ENCODE peak calls at places on chromosomes 2 and 18, in six cellular contexts. F is IMR-90, X is neuronal stem cell, W is H1, Z is H9, Y is mesenchymal stem cell. U is an unnamed sample.

GRCh38 chr2:85175369-85176299 is 42.4 kb downstream of the TCF7L1 start:
- DNase-seq in F (peak; percentile 81), X (no peak), W (no peak), Z (no peak), Y (peak; percentile 32), U (peak; percentile 84)

GRCh38 chr2:112433932-112434730 is 686 bp upstream of the RGPD8 start:
- DNase-seq in F (no peak), X (no peak), W (no peak), Z (peak; percentile 35), Y (no peak), U (no peak)

GRCh38 chr2:176985871-176986270 is 226.7 kb upstream of the HNRNPA3 start:
- DNase-seq in F (no peak), X (no peak), W (no peak), Z (no peak), Y (no peak), U (no peak)

GRCh38 chr2:229927817-229928321 is 5.6 kb downstream of the FBXO36 start:
- DNase-seq in F (peak; percentile 71), X (no peak), W (no peak), Z (no peak), Y (peak; percentile 43), U (no peak)

GRCh38 chr2:116879646-116880045 is 934.8 kb upstream of the DDX18 start:
- DNase-seq in F (no peak), X (no peak), W (no peak), Z (no peak), Y (no peak), U (no peak)

GRCh38 chr2:121771976-121772742 is 16.7 kb downstream of the TSN start:
- DNase-seq in F (peak; percentile 32), X (no peak), W (no peak), Z (no peak), Y (no peak), U (no peak)

GRCh38 chr2:44578401-44579135 is 216.8 kb downstream of the CAMKMT start:
- DNase-seq in F (peak; percentile 56), X (no peak), W (no peak), Z (no peak), Y (peak; percentile 81), U (no peak)

GRCh38 chr18:73679941-73680700 is 467.5 kb downstream of the FBXO15 start:
- DNase-seq in F (peak; percentile 50), X (no peak), W (no peak), Z (no peak), Y (no peak), U (no peak)

GRCh38 chr2:174158003-174158402 is 90.3 kb downstream of the OLA1 start:
- DNase-seq in F (no peak), X (peak; percentile 20), W (no peak), Z (peak; percentile 65), Y (peak; percentile 38), U (peak; percentile 86)

GRCh38 chr18:67406678-67407077 is 109.8 kb downstream of the DSEL start:
- DNase-seq in F (no peak), X (no peak), W (no peak), Z (no peak), Y (no peak), U (no peak)

GRCh38 chr2:151887164-151887563 is 58.9 kb upstream of the ARL5A start:
- DNase-seq in F (no peak), X (no peak), W (no peak), Z (no peak), Y (no peak), U (no peak)

GRCh38 chr2:151881342-151881741 is 53.1 kb upstream of the ARL5A start:
- DNase-seq in F (no peak), X (no peak), W (no peak), Z (no peak), Y (no peak), U (no peak)

GRCh38 chr2:151882786-151883445 is 54.7 kb upstream of the ARL5A start:
- DNase-seq in F (no peak), X (no peak), W (no peak), Z (no peak), Y (no peak), U (no peak)

GRCh38 chr2:151891566-151892194 is 63.5 kb upstream of the ARL5A start:
- DNase-seq in F (no peak), X (no peak), W (no peak), Z (no peak), Y (no peak), U (peak; percentile 18)

DNA sequence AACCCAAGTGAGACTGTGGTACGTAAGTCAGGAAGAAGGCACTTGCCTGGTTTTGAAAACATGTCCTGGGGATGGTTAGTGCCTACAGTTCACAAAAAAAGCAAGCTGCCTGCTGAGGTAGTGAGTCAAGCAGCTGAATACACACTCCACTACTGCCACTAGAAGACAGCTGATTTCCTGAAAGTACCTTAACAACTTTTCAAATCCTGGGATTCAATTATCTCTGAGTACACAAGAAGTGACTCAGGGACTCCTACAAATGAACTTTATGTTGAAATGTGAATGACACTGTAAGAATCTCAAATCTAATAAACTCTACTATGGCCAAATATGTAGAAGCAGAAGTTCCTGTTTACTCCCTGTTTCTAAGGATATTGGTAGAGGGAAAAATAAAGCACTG is 58.0 kb upstream of the ARL5A start:
- DNase-seq in F (no peak), X (no peak), W (no peak), Z (no peak), Y (peak; percentile 7), U (no peak)
- H2BK15ac ChIP-seq in F (no peak overlapping the region), X (no peak overlapping the region), W (no peak overlapping the region), Z (no peak overlapping the region), Y (no peak overlapping the region), U (no peak overlapping the region)

DNA sequence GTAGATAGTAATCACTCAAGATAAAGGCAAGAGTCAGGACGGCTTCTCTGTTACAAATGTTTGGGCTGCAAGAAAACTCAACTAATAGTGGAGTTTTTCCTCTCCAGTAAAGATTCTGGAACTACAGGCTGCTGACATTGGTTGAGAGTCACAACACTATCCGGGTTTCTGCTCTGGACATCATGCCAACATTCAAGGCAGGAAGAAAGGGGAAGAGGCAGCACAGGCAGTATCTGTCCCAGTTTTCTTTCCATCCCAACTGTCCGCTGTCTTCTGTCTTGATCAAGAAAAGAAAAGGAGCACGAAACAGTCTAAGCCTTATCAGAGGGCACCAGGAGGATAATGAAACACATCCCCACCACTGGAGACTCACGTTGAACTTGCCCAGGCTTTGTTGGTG is 132.1 kb downstream of the MAIP1 start:
- DNase-seq in F (no peak), X (no peak), W (no peak), Z (no peak), Y (no peak), U (no peak)
- H2BK15ac ChIP-seq in F (no peak overlapping the region), X (no peak overlapping the region), W (no peak overlapping the region), Z (no peak overlapping the region), Y (no peak overlapping the region), U (no peak overlapping the region)

DNA sequence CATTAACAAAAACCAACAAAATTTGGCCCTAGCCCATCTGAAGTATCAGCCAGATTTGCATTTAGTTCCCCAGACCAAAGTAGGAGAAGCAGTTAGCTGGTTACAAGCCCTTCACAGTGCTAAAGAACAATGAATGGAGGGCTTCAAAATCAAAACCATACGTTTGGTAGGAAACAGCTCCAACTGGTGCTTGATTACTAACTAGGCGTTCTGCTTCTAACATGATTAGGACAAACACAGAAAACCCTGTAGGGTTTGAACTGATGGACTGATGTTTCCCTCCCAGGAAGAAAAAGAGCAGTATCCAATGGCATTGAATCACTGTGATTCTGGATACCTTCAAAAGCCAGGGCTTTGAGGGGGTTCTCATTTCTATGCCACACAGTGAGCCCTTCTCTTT is 20.5 kb upstream of the STAT4 start:
- DNase-seq in F (no peak), X (no peak), W (no peak), Z (no peak), Y (no peak), U (no peak)
- H2BK15ac ChIP-seq in F (peak overlapping the region; percentile 33), X (no peak overlapping the region), W (no peak overlapping the region), Z (no peak overlapping the region), Y (no peak overlapping the region), U (no peak overlapping the region)

GRCh38 chr2:75020476-75020875 is 62.0 kb downstream of the POLE4 start:
- DNase-seq in F (no peak), X (no peak), W (no peak), Z (no peak), Y (no peak), U (no peak)
- H2BK15ac ChIP-seq in F (no peak overlapping the region), X (no peak overlapping the region), W (no peak overlapping the region), Z (no peak overlapping the region), Y (no peak overlapping the region), U (no peak overlapping the region)

DNA sequence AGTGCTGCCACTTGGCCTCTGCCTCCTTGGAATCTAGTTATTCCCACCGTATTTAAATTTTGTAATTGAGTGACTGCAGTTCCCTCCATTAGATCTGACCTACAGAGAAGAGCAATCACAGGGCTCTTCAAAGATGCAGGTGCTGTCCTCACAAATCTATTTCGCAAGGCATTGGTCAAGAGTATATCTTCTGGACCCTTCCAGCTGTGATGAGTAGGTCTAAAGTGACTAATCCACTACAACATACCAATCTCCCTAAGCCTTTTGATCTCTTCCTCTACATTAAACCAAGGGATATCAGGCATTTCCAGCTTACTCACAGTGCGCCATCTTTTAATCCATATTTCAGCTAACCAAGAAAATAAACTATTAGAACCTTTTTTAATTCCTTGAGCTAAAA is 65.1 kb upstream of the COL3A1 start:
- DNase-seq in F (peak; percentile 80), X (no peak), W (no peak), Z (no peak), Y (peak; percentile 29), U (no peak)
- H2BK15ac ChIP-seq in F (no peak overlapping the region), X (no peak overlapping the region), W (no peak overlapping the region), Z (no peak overlapping the region), Y (no peak overlapping the region), U (no peak overlapping the region)

U was measured in mesendoderm.